ENCODE peak calls at places on chromosomes 13 and 19, in ten cellular contexts. One of them, this sample, is unnamed.

GRCh38 chr19:54325194-54325621 is 12.2 kb upstream of the LILRA5 start:
- DNase-seq in A673: peak
- DNase-seq in breast epithelium: no peak
- DNase-seq in B cell: peak
- DNase-seq in IMR-90: peak
- DNase-seq in mucosa of descending colon: no peak
- DNase-seq in fibroblast of pulmonary artery: peak
- DNase-seq in dorsolateral prefrontal cortex: no peak
- DNase-seq in CD8-positive, alpha-beta T cell: peak
- DNase-seq in endothelial cell: peak
- DNase-seq in this sample: no peak

GRCh38 chr13:89937420-89937819 is 1410.1 kb upstream of the MIR17HG start:
- DNase-seq in CD8-positive, alpha-beta T cell: no peak
- DNase-seq in dorsolateral prefrontal cortex: no peak
- DNase-seq in IMR-90: no peak
- DNase-seq in mucosa of descending colon: no peak
- DNase-seq in breast epithelium: no peak
- DNase-seq in A673: no peak
- DNase-seq in fibroblast of pulmonary artery: no peak
- DNase-seq in B cell: no peak
- DNase-seq in endothelial cell: no peak
- DNase-seq in this sample: no peak

GRCh38 chr13:113364371-113364932 is 522 bp upstream of the GRTP1 start:
- DNase-seq in dorsolateral prefrontal cortex: peak
- DNase-seq in B cell: no peak
- DNase-seq in breast epithelium: no peak
- DNase-seq in endothelial cell: no peak
- DNase-seq in fibroblast of pulmonary artery: no peak
- DNase-seq in IMR-90: no peak
- DNase-seq in CD8-positive, alpha-beta T cell: no peak
- DNase-seq in mucosa of descending colon: no peak
- DNase-seq in A673: no peak
- DNase-seq in this sample: no peak

GRCh38 chr19:17860993-17861360 is 1.3 kb downstream of the RPL18A start:
- DNase-seq in CD8-positive, alpha-beta T cell: no peak
- DNase-seq in B cell: no peak
- DNase-seq in dorsolateral prefrontal cortex: no peak
- DNase-seq in fibroblast of pulmonary artery: no peak
- DNase-seq in A673: no peak
- DNase-seq in mucosa of descending colon: no peak
- DNase-seq in IMR-90: peak
- DNase-seq in endothelial cell: no peak
- DNase-seq in breast epithelium: no peak
- DNase-seq in this sample: no peak

GRCh38 chr19:19214892-19215291 is 3.1 kb downstream of the NCAN start:
- DNase-seq in mucosa of descending colon: peak
- DNase-seq in A673: peak
- DNase-seq in fibroblast of pulmonary artery: peak
- DNase-seq in B cell: no peak
- DNase-seq in IMR-90: peak
- DNase-seq in dorsolateral prefrontal cortex: no peak
- DNase-seq in endothelial cell: peak
- DNase-seq in CD8-positive, alpha-beta T cell: peak
- DNase-seq in breast epithelium: no peak
- DNase-seq in this sample: no peak

GRCh38 chr19:32224371-32225244 is 120.8 kb upstream of the ZNF507 start:
- DNase-seq in B cell: peak
- DNase-seq in breast epithelium: no peak
- DNase-seq in fibroblast of pulmonary artery: peak
- DNase-seq in mucosa of descending colon: peak
- DNase-seq in IMR-90: peak
- DNase-seq in CD8-positive, alpha-beta T cell: peak
- DNase-seq in A673: peak
- DNase-seq in dorsolateral prefrontal cortex: peak
- DNase-seq in endothelial cell: peak
- DNase-seq in this sample: peak

GRCh38 chr19:53131085-53131484 is 1.6 kb downstream of the ZNF415 start:
- DNase-seq in fibroblast of pulmonary artery: no peak
- DNase-seq in dorsolateral prefrontal cortex: no peak
- DNase-seq in A673: no peak
- DNase-seq in IMR-90: no peak
- DNase-seq in endothelial cell: peak
- DNase-seq in CD8-positive, alpha-beta T cell: no peak
- DNase-seq in B cell: no peak
- DNase-seq in breast epithelium: no peak
- DNase-seq in mucosa of descending colon: no peak
- DNase-seq in this sample: no peak

GRCh38 chr13:110984798-110985197 is 69.9 kb upstream of the ANKRD10 start:
- DNase-seq in dorsolateral prefrontal cortex: no peak
- DNase-seq in B cell: no peak
- DNase-seq in CD8-positive, alpha-beta T cell: no peak
- DNase-seq in A673: no peak
- DNase-seq in IMR-90: no peak
- DNase-seq in breast epithelium: no peak
- DNase-seq in mucosa of descending colon: no peak
- DNase-seq in endothelial cell: no peak
- DNase-seq in fibroblast of pulmonary artery: no peak
- DNase-seq in this sample: no peak

GRCh38 chr19:43489310-43489709 is 15.2 kb downstream of the PHLDB3 start:
- DNase-seq in IMR-90: no peak
- DNase-seq in B cell: no peak
- DNase-seq in fibroblast of pulmonary artery: no peak
- DNase-seq in A673: no peak
- DNase-seq in dorsolateral prefrontal cortex: no peak
- DNase-seq in mucosa of descending colon: no peak
- DNase-seq in CD8-positive, alpha-beta T cell: no peak
- DNase-seq in breast epithelium: no peak
- DNase-seq in endothelial cell: no peak
- DNase-seq in this sample: no peak

GRCh38 chr19:3133793-3134116 is 2.1 kb upstream of the GNA15 start:
- DNase-seq in CD8-positive, alpha-beta T cell: no peak
- DNase-seq in IMR-90: no peak
- DNase-seq in mucosa of descending colon: no peak
- DNase-seq in dorsolateral prefrontal cortex: no peak
- DNase-seq in A673: no peak
- DNase-seq in breast epithelium: no peak
- DNase-seq in endothelial cell: no peak
- DNase-seq in B cell: no peak
- DNase-seq in fibroblast of pulmonary artery: no peak
- DNase-seq in this sample: no peak

GRCh38 chr19:42074513-42075363 is 1.2 kb upstream of the ZNF574 start:
- DNase-seq in dorsolateral prefrontal cortex: no peak
- DNase-seq in breast epithelium: no peak
- DNase-seq in IMR-90: no peak
- DNase-seq in endothelial cell: no peak
- DNase-seq in CD8-positive, alpha-beta T cell: peak
- DNase-seq in fibroblast of pulmonary artery: no peak
- DNase-seq in B cell: peak
- DNase-seq in A673: peak
- DNase-seq in mucosa of descending colon: peak
- DNase-seq in this sample: no peak

GRCh38 chr19:407501-408440 is 1.2 kb downstream of the C2CD4C start:
- DNase-seq in fibroblast of pulmonary artery: no peak
- DNase-seq in mucosa of descending colon: no peak
- DNase-seq in breast epithelium: peak
- DNase-seq in CD8-positive, alpha-beta T cell: no peak
- DNase-seq in dorsolateral prefrontal cortex: no peak
- DNase-seq in A673: no peak
- DNase-seq in B cell: no peak
- DNase-seq in IMR-90: no peak
- DNase-seq in endothelial cell: no peak
- DNase-seq in this sample: peak

GRCh38 chr19:11480927-11481776 is at the start of gene ELAVL3:
- DNase-seq in CD8-positive, alpha-beta T cell: no peak
- DNase-seq in fibroblast of pulmonary artery: no peak
- DNase-seq in mucosa of descending colon: no peak
- DNase-seq in B cell: peak
- DNase-seq in A673: peak
- DNase-seq in breast epithelium: no peak
- DNase-seq in IMR-90: no peak
- DNase-seq in dorsolateral prefrontal cortex: peak
- DNase-seq in endothelial cell: no peak
- DNase-seq in this sample: peak

GRCh38 chr19:57280913-57281425 is 684 bp downstream of the ZNF460 start:
- DNase-seq in IMR-90: no peak
- DNase-seq in breast epithelium: no peak
- DNase-seq in fibroblast of pulmonary artery: no peak
- DNase-seq in mucosa of descending colon: peak
- DNase-seq in A673: peak
- DNase-seq in B cell: peak
- DNase-seq in CD8-positive, alpha-beta T cell: peak
- DNase-seq in endothelial cell: peak
- DNase-seq in dorsolateral prefrontal cortex: no peak
- DNase-seq in this sample: no peak

GRCh38 chr13:42364613-42365000 is 92.7 kb downstream of the AKAP11 start:
- DNase-seq in mucosa of descending colon: no peak
- DNase-seq in dorsolateral prefrontal cortex: no peak
- DNase-seq in B cell: no peak
- DNase-seq in A673: peak
- DNase-seq in fibroblast of pulmonary artery: peak
- DNase-seq in CD8-positive, alpha-beta T cell: no peak
- DNase-seq in endothelial cell: no peak
- DNase-seq in IMR-90: no peak
- DNase-seq in breast epithelium: no peak
- DNase-seq in this sample: no peak

DNA sequence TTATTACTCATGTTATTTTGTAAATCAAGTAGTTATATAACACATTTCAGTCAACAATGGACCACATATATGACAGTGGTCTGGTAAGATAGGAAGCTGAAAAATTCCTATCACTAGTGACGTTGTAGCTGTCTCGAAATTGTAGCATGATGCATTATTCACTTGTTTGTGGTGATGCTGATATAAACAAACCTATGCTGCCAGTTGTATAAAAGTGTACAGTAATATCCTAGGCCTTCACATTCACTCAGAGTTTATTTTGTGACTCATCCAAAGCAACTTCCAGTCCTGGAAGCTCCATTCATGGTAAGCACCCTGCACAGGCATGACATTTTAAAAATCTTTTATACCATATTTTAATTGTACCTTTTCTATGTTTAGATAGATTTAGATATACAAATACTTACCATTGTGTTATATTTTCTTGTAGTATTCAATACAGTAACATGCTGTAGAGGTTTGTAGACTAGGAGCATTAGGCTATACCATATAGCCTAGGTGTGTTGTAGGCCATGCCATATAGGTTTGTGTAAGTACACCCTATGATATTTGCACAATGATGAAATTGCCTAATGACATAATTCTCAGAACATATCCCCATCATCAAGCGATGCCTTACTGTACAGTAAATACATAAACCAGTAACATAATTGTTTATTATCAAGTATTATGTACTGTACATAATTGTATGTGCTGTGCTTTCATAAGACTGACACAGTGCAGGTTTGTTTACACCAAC is 49.3 kb downstream of the IFT88 start:
- DNase-seq in breast epithelium: no peak
- DNase-seq in B cell: no peak
- DNase-seq in A673: no peak
- DNase-seq in fibroblast of pulmonary artery: peak
- DNase-seq in endothelial cell: no peak
- DNase-seq in CD8-positive, alpha-beta T cell: no peak
- DNase-seq in mucosa of descending colon: no peak
- DNase-seq in IMR-90: peak
- DNase-seq in dorsolateral prefrontal cortex: no peak
- DNase-seq in this sample: no peak
- TF ChIP-seq CTCF in breast epithelium: no peak
- TF ChIP-seq CTCF in B cell: no peak
- TF ChIP-seq CTCF in A673: no peak
- TF ChIP-seq CTCF in fibroblast of pulmonary artery: no peak
- TF ChIP-seq CTCF in endothelial cell: no peak
- TF ChIP-seq CTCF in CD8-positive, alpha-beta T cell: no peak
- TF ChIP-seq CTCF in mucosa of descending colon: no peak
- TF ChIP-seq CTCF in IMR-90: no peak
- TF ChIP-seq CTCF in dorsolateral prefrontal cortex: no peak
- TF ChIP-seq CTCF in this sample: no peak

GRCh38 chr13:35826626-35827254 is 304.4 kb downstream of the DCLK1 start:
- DNase-seq in fibroblast of pulmonary artery: no peak
- DNase-seq in CD8-positive, alpha-beta T cell: no peak
- DNase-seq in A673: no peak
- DNase-seq in endothelial cell: no peak
- DNase-seq in mucosa of descending colon: no peak
- DNase-seq in dorsolateral prefrontal cortex: no peak
- DNase-seq in IMR-90: no peak
- DNase-seq in B cell: no peak
- DNase-seq in breast epithelium: no peak
- DNase-seq in this sample: no peak
- TF ChIP-seq CTCF in fibroblast of pulmonary artery: peak
- TF ChIP-seq CTCF in CD8-positive, alpha-beta T cell: no peak
- TF ChIP-seq CTCF in A673: peak
- TF ChIP-seq CTCF in endothelial cell: no peak
- TF ChIP-seq CTCF in mucosa of descending colon: no peak
- TF ChIP-seq CTCF in dorsolateral prefrontal cortex: no peak
- TF ChIP-seq CTCF in IMR-90: peak
- TF ChIP-seq CTCF in B cell: no peak
- TF ChIP-seq CTCF in breast epithelium: no peak
- TF ChIP-seq CTCF in this sample: peak

DNA sequence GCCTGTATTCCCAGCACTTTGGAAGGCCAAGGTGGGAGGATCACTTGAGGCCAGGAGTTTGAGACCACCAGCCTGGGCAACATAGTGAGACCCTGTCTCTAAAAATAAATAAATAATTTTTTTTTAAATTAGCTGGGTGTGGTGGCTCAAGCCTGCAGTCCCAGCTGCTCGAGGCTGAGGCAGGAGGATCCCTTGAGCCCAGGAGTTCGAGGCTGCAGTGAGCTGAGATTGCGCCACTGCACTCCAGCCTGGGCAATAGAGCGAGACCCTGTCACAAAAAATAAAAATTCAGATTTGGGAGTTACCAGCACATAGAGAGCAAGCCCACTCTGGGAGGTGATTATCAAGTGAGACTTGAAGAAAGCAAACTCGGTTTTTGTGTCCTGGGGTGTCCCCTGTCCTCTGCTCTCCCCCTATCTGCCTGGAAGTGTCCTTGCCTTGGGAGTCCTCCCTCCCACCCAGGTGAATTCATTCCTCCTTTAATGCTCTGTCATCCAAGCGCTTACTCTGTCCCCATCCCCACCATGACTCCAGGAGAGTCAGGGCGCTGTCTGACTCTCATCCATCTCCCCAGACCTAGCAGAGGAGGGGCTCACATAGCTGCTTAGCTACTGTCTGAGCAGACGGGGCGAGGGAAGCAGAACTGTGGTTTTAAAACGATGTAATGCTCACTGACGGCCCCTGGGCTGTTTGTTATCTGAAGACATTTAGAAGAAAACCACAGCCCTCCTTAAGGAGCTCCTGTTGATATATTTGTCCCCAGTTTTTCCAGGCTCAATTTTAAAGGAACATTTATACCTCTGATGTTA is 146.7 kb downstream of the STK24 start:
- DNase-seq in mucosa of descending colon: no peak
- DNase-seq in IMR-90: no peak
- DNase-seq in A673: no peak
- DNase-seq in endothelial cell: no peak
- DNase-seq in CD8-positive, alpha-beta T cell: no peak
- DNase-seq in B cell: no peak
- DNase-seq in fibroblast of pulmonary artery: no peak
- DNase-seq in dorsolateral prefrontal cortex: no peak
- DNase-seq in breast epithelium: no peak
- DNase-seq in this sample: no peak
- TF ChIP-seq CTCF in mucosa of descending colon: no peak
- TF ChIP-seq CTCF in IMR-90: no peak
- TF ChIP-seq CTCF in A673: no peak
- TF ChIP-seq CTCF in endothelial cell: no peak
- TF ChIP-seq CTCF in CD8-positive, alpha-beta T cell: no peak
- TF ChIP-seq CTCF in B cell: no peak
- TF ChIP-seq CTCF in fibroblast of pulmonary artery: no peak
- TF ChIP-seq CTCF in dorsolateral prefrontal cortex: no peak
- TF ChIP-seq CTCF in breast epithelium: no peak
- TF ChIP-seq CTCF in this sample: no peak

GRCh38 chr19:5138606-5139594 is 170.0 kb downstream of the KDM4B start:
- DNase-seq in IMR-90: peak
- DNase-seq in endothelial cell: no peak
- DNase-seq in breast epithelium: no peak
- DNase-seq in mucosa of descending colon: peak
- DNase-seq in dorsolateral prefrontal cortex: no peak
- DNase-seq in fibroblast of pulmonary artery: peak
- DNase-seq in CD8-positive, alpha-beta T cell: peak
- DNase-seq in A673: peak
- DNase-seq in B cell: peak
- DNase-seq in this sample: no peak
- TF ChIP-seq CTCF in IMR-90: no peak
- TF ChIP-seq CTCF in endothelial cell: no peak
- TF ChIP-seq CTCF in breast epithelium: no peak
- TF ChIP-seq CTCF in mucosa of descending colon: no peak
- TF ChIP-seq CTCF in dorsolateral prefrontal cortex: no peak
- TF ChIP-seq CTCF in fibroblast of pulmonary artery: no peak
- TF ChIP-seq CTCF in CD8-positive, alpha-beta T cell: peak
- TF ChIP-seq CTCF in A673: peak
- TF ChIP-seq CTCF in B cell: peak
- TF ChIP-seq CTCF in this sample: no peak

This sample was measured in D721Med.